ENCODE peak calls at places on chromosomes 7 and 10, in four cellular contexts. P is NB4, Z is neural crest cell, F is fibroblast of lung. G is an unnamed sample.

GRCh38 chr7:30396379-30396778 is 82.2 kb downstream of the NOD1 start:
- DNase-seq in P (peak), Z (no peak), F (peak), G (no peak)

GRCh38 chr7:112630565-112630964 is 149.8 kb downstream of the LSMEM1 start:
- DNase-seq in Z (no peak), P (no peak), F (peak), G (no peak)

GRCh38 chr10:117411440-117412428 is 36.5 kb upstream of the PDZD8 start:
- DNase-seq in P (peak), F (no peak), Z (no peak), G (no peak)

GRCh38 chr7:44921607-44922350 is 36.4 kb upstream of the PURB start:
- DNase-seq in F (peak), P (peak), Z (peak), G (peak)

GRCh38 chr7:31067491-31067890 is 15.4 kb downstream of the ADCYAP1R1 start:
- DNase-seq in P (no peak), Z (no peak), F (no peak), G (no peak)

GRCh38 chr10:126842836-126843235 is 62.4 kb upstream of the DOCK1 start:
- DNase-seq in F (no peak), P (no peak), Z (peak), G (no peak)

GRCh38 chr7:111954056-111954455 is 252.1 kb downstream of the DOCK4 start:
- DNase-seq in Z (no peak), P (no peak), F (no peak), G (no peak)

GRCh38 chr10:125158528-125159485 is 1.6 kb downstream of the CTBP2 start:
- DNase-seq in P (peak), Z (no peak), F (peak), G (no peak)

GRCh38 chr7:132785861-132786260 is 209.6 kb upstream of the PLXNA4 start:
- DNase-seq in F (no peak), P (no peak), Z (no peak), G (no peak)

GRCh38 chr7:22052221-22052639 is 106.5 kb upstream of the CDCA7L start:
- DNase-seq in F (no peak), Z (no peak), P (no peak), G (no peak)

GRCh38 chr10:23034790-23035189 is 60.6 kb upstream of the MSRB2 start:
- DNase-seq in F (no peak), P (no peak), Z (no peak), G (no peak)

GRCh38 chr10:43437141-43437860 is 390 bp downstream of the ZNF487 start:
- DNase-seq in P (no peak), Z (no peak), F (no peak), G (no peak)

GRCh38 chr10:43440782-43441134 is 3.8 kb downstream of the ZNF487 start:
- DNase-seq in F (no peak), P (no peak), Z (no peak), G (no peak)

GRCh38 chr10:43436291-43437140 is at the start of gene ZNF487:
- DNase-seq in Z (peak), P (peak), F (peak), G (peak)
- TF ChIP-seq CTCF in Z (no peak), P (peak), F (no peak), G (peak)

GRCh38 chr10:132696204-132696603 is 89.7 kb downstream of the NKX6-2 start:
- DNase-seq in F (no peak), P (no peak), Z (no peak), G (no peak)
- TF ChIP-seq CTCF in F (no peak), P (no peak), Z (no peak), G (no peak)

DNA sequence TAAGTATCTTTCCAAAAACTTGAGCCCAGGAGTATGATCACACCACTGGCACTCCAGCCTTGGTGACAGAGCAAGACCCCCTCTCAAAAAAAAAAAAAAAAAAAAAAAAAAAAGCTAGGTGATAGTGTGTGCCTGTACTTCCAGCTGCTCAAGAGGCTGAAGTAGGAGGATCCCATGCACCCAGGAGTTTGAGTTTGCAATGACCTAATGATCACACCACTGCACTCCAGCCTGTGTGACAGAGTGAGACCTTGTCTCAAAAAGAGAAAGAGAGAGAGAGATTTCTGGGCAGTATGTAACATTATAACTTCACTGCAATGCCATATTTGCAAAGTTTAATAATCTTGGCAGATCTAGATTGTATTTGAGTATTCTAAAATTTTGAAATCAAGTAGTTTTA is 47.6 kb downstream of the AKAP9 start:
- DNase-seq in Z (no peak), P (no peak), F (no peak), G (no peak)
- TF ChIP-seq CTCF in Z (no peak), P (no peak), F (no peak), G (no peak)

GRCh38 chr10:132297521-132297920 is 10.2 kb downstream of the STK32C start:
- DNase-seq in F (no peak), P (no peak), Z (no peak), G (no peak)
- TF ChIP-seq CTCF in F (no peak), P (no peak), Z (no peak), G (no peak)

DNA sequence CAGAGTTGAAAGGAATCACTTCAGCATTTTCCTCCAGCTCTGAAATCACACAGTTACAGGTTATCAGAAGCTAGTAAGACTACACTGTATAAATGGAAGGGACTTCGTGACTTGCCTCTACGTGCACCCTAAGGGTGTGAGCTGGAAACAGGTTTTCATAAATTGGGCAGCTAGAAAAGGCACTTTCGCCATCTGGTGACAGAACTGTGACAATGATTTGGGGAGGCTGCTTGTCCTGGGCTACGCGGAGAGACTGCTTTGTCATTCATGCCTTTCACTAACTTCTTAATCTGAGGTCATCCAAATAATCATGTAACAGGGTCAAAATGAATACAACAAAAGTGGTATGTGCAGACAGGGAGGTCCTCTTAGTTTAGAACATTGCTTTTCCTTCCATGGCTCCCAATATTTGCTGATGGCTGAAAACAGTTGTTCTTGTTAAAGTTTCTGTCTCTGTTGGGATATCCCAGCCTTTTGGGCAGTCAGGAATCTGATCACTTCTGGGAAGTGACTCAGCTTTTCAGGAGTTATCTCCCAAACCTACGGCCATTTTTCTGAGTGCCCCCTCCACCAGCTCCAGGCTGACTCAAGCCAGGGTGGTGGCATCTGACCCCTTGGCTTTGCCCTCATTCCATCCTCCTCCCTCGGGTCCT is 17.8 kb downstream of the VWC2 start:
- DNase-seq in P (peak), F (no peak), Z (peak), G (no peak)
- TF ChIP-seq CTCF in P (peak), F (no peak), Z (peak), G (no peak)

DNA sequence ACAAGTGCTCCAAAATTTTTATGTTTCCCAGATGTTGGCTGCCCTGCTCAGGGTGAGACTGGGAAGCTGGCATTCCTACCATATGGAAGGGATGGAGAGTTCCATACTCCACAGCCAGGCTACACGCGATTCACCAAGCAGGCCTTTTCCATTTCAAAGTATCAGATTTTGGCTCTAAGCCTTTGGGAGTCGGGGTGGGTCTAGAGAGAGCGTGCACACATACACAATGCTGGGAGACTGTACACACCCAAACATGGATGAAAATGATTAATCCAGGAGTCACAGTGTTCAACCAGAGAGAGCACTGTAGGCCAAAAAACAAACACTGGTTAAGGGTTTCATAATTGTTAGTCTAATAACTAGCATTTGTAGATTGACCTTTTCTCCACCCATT is 295.0 kb downstream of the BICC1 start:
- DNase-seq in F (peak), Z (no peak), P (no peak), G (peak)
- TF ChIP-seq CTCF in F (no peak), Z (no peak), P (no peak), G (peak)

DNA sequence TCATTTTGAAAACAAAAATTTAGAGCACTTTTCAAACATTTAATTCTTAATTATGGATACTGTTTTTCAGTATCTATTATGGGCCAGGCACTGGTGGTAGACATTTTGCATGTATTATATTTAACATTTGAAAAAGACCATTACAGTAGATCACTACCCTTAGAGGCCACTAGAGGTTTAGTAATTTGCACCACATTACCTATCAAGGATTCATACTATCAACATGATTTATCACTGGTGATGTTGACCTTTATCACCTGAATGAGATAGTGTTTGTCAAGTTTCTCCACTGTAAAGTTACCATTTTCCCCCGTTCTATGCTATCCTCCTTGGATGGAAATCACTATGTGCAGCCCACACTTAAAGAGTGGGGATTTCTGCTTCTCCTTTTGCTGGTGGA is 4.4 kb upstream of the SNX13 start:
- DNase-seq in Z (no peak), P (no peak), F (no peak), G (no peak)
- TF ChIP-seq CTCF in Z (peak), P (peak), F (no peak), G (no peak)

GRCh38 chr10:61902448-61903183 is 1.1 kb downstream of the ARID5B start:
- DNase-seq in Z (peak), P (peak), F (peak), G (no peak)
- TF ChIP-seq CTCF in Z (no peak), P (peak), F (peak), G (peak)

GRCh38 chr10:18793951-18794350 is 134.7 kb downstream of the ARL5B start:
- DNase-seq in F (peak), P (peak), Z (no peak), G (no peak)
- TF ChIP-seq CTCF in F (peak), P (no peak), Z (peak), G (peak)

DNA sequence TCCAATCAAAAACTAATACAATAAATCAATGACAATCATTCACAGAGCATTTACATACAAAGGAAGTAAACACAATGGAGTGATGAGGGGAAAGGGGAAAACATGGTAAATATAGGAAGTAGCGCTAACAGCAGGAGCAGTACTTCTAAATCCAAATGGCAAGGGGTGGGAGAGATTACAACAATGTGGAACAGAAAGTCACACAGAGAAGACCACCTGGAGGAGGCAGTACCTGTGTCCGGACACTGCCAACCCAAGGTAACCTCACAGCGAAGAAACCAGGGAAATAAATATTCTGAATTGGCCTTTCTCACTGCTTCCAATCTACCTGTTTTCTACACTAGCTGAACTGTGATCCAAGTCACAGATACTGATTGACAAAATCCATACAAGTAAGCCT is 58.2 kb downstream of the ABI1 start:
- DNase-seq in P (no peak), Z (no peak), F (no peak), G (no peak)
- TF ChIP-seq CTCF in P (no peak), Z (no peak), F (no peak), G (no peak)